ENCODE peak calls at places on chromosomes 11 and 22, in seven cellular contexts. U is RCC 7860; H is NCI-H2081 treated with DMSO at 0.1 percent for 48 hours; K is substantia nigra; W is head of caudate nucleus; G is HTR-8/SVneo; M is activated naive CD4-positive, alpha-beta T cell treated with Interleukin-2 at 50 U/mL for 16 hours. B is an unnamed sample.

GRCh38 chr11:31240340-31240904 is 129.1 kb downstream of the DCDC1 start:
- DNase-seq in U (no peak), H (peak), K (no peak), W (no peak), G (no peak), M (no peak), B (no peak)

GRCh38 chr11:22479986-22480740 is 142.0 kb downstream of the SLC17A6 start:
- DNase-seq in U (no peak), H (no peak), K (no peak), W (no peak), G (no peak), M (no peak), B (no peak)

GRCh38 chr11:126345759-126346585 is 9.5 kb upstream of the ST3GAL4 start:
- DNase-seq in U (no peak), H (no peak), K (no peak), W (no peak), G (no peak), M (no peak), B (no peak)

GRCh38 chr22:49966716-49967332 is 6.3 kb downstream of the PIM3 start:
- DNase-seq in U (no peak), H (no peak), K (no peak), W (peak), G (no peak), M (peak), B (peak)

GRCh38 chr22:31044262-31044861 is 36.8 kb upstream of the SMTN start:
- DNase-seq in U (no peak), H (no peak), K (no peak), W (no peak), G (no peak), M (no peak), B (no peak)

GRCh38 chr22:44894782-44895181 is 115.0 kb downstream of the PHF21B start:
- DNase-seq in U (no peak), H (no peak), K (no peak), W (no peak), G (no peak), M (no peak), B (no peak)

GRCh38 chr22:41273128-41273527 is 12.9 kb downstream of the RANGAP1 start:
- DNase-seq in U (no peak), H (no peak), K (no peak), W (no peak), G (no peak), M (no peak), B (no peak)

GRCh38 chr11:77267910-77268309 is 33.6 kb downstream of the GDPD4 start:
- DNase-seq in U (no peak), H (no peak), K (no peak), W (no peak), G (no peak), M (no peak), B (no peak)

B was measured in lower lobe of right lung.